ENCODE peak calls at places on chromosomes 7 and 10, in eight cellular contexts. One of them, this sample, is unnamed.

GRCh38 chr10:75202321-75203096 is 8.1 kb upstream of the VDAC2 start:
- DNase-seq in colonic mucosa: peak
- DNase-seq in small intestine: peak
- DNase-seq in left ventricle myocardium inferior: peak
- DNase-seq in SJSA1: no peak
- DNase-seq in K562: no peak
- DNase-seq in breast epithelium: no peak
- DNase-seq in fibroblast of the aortic adventitia: peak
- DNase-seq in this sample: peak

GRCh38 chr10:129219364-129219763 is 247.7 kb upstream of the MGMT start:
- DNase-seq in fibroblast of the aortic adventitia: no peak
- DNase-seq in K562: no peak
- DNase-seq in left ventricle myocardium inferior: no peak
- DNase-seq in breast epithelium: no peak
- DNase-seq in SJSA1: no peak
- DNase-seq in colonic mucosa: no peak
- DNase-seq in small intestine: no peak
- DNase-seq in this sample: no peak

GRCh38 chr10:102918817-102919236 is 733 bp downstream of the CNNM2 start:
- DNase-seq in left ventricle myocardium inferior: no peak
- DNase-seq in K562: peak
- DNase-seq in fibroblast of the aortic adventitia: no peak
- DNase-seq in colonic mucosa: no peak
- DNase-seq in breast epithelium: no peak
- DNase-seq in small intestine: peak
- DNase-seq in SJSA1: no peak
- DNase-seq in this sample: no peak

GRCh38 chr10:75043256-75044121 is 68.0 kb upstream of the SAMD8 start:
- DNase-seq in small intestine: no peak
- DNase-seq in colonic mucosa: no peak
- DNase-seq in breast epithelium: no peak
- DNase-seq in fibroblast of the aortic adventitia: no peak
- DNase-seq in left ventricle myocardium inferior: no peak
- DNase-seq in K562: peak
- DNase-seq in SJSA1: no peak
- DNase-seq in this sample: no peak

GRCh38 chr7:106883627-106884026 is 18.5 kb downstream of the PIK3CG start:
- DNase-seq in small intestine: no peak
- DNase-seq in breast epithelium: no peak
- DNase-seq in SJSA1: no peak
- DNase-seq in left ventricle myocardium inferior: no peak
- DNase-seq in colonic mucosa: no peak
- DNase-seq in K562: no peak
- DNase-seq in fibroblast of the aortic adventitia: no peak
- DNase-seq in this sample: no peak

GRCh38 chr10:84784749-84785148 is 456.4 kb downstream of the CCSER2 start:
- DNase-seq in SJSA1: no peak
- DNase-seq in K562: no peak
- DNase-seq in fibroblast of the aortic adventitia: no peak
- DNase-seq in breast epithelium: no peak
- DNase-seq in small intestine: no peak
- DNase-seq in left ventricle myocardium inferior: no peak
- DNase-seq in colonic mucosa: no peak
- DNase-seq in this sample: no peak

GRCh38 chr7:115087437-115087836 is 165.5 kb downstream of the MDFIC start:
- DNase-seq in SJSA1: peak
- DNase-seq in left ventricle myocardium inferior: no peak
- DNase-seq in colonic mucosa: no peak
- DNase-seq in small intestine: no peak
- DNase-seq in breast epithelium: no peak
- DNase-seq in K562: no peak
- DNase-seq in fibroblast of the aortic adventitia: peak
- DNase-seq in this sample: peak

GRCh38 chr7:33719059-33719581 is 186.2 kb upstream of the BMPER start:
- DNase-seq in small intestine: no peak
- DNase-seq in colonic mucosa: no peak
- DNase-seq in left ventricle myocardium inferior: peak
- DNase-seq in fibroblast of the aortic adventitia: peak
- DNase-seq in SJSA1: no peak
- DNase-seq in breast epithelium: no peak
- DNase-seq in K562: no peak
- DNase-seq in this sample: no peak

GRCh38 chr7:143372070-143372469 is 9.1 kb upstream of the ZYX start:
- DNase-seq in colonic mucosa: peak
- DNase-seq in SJSA1: no peak
- DNase-seq in breast epithelium: no peak
- DNase-seq in small intestine: peak
- DNase-seq in K562: no peak
- DNase-seq in fibroblast of the aortic adventitia: no peak
- DNase-seq in left ventricle myocardium inferior: peak
- DNase-seq in this sample: no peak

GRCh38 chr7:126440542-126440941 is 812.2 kb downstream of the GRM8 start:
- DNase-seq in fibroblast of the aortic adventitia: no peak
- DNase-seq in SJSA1: no peak
- DNase-seq in left ventricle myocardium inferior: no peak
- DNase-seq in colonic mucosa: peak
- DNase-seq in small intestine: no peak
- DNase-seq in breast epithelium: no peak
- DNase-seq in K562: no peak
- DNase-seq in this sample: no peak
- H3K4me3 ChIP-seq in fibroblast of the aortic adventitia: no peak
- H3K4me3 ChIP-seq in SJSA1: no peak
- H3K4me3 ChIP-seq in left ventricle myocardium inferior: no peak
- H3K4me3 ChIP-seq in colonic mucosa: no peak
- H3K4me3 ChIP-seq in small intestine: no peak
- H3K4me3 ChIP-seq in breast epithelium: no peak
- H3K4me3 ChIP-seq in K562: no peak
- H3K4me3 ChIP-seq in this sample: no peak

DNA sequence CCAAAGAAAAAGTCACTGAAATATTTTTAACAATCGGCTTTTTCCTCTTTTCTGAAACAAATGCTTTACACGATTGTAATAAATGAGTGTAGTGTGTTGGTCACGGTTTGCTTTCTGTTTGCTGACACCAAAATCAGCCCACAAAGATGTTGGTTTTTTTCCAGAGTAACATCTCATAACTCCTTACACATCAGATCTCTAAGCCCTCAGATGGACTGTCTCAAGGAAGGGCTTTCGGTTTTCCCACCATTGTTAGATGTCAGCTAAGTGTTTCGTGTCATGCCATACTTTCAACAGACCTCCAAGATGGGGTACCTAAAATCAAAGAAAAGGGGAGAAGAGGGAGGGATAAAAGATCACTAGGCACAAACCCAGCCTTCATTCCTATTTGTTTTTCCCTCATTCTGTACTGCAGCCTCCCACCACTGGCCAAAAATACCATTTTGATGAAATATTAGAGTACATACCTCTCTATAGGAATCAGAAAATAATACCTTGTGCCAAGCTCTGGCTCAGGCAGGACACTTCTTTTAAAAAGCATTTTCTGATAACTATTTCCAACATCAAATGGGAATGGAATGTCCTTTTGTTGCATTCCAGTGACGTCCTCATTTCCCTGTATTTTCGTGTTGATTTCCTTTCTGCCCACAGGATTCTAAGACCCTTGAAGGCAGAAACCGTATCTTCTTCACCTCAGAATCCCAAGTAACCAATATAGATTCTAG is 159.1 kb downstream of the DGKI start:
- DNase-seq in colonic mucosa: no peak
- DNase-seq in breast epithelium: no peak
- DNase-seq in SJSA1: peak
- DNase-seq in small intestine: no peak
- DNase-seq in left ventricle myocardium inferior: no peak
- DNase-seq in fibroblast of the aortic adventitia: peak
- DNase-seq in K562: no peak
- DNase-seq in this sample: peak
- H3K4me3 ChIP-seq in colonic mucosa: no peak
- H3K4me3 ChIP-seq in breast epithelium: no peak
- H3K4me3 ChIP-seq in SJSA1: no peak
- H3K4me3 ChIP-seq in small intestine: no peak
- H3K4me3 ChIP-seq in left ventricle myocardium inferior: no peak
- H3K4me3 ChIP-seq in fibroblast of the aortic adventitia: no peak
- H3K4me3 ChIP-seq in K562: no peak
- H3K4me3 ChIP-seq in this sample: no peak

DNA sequence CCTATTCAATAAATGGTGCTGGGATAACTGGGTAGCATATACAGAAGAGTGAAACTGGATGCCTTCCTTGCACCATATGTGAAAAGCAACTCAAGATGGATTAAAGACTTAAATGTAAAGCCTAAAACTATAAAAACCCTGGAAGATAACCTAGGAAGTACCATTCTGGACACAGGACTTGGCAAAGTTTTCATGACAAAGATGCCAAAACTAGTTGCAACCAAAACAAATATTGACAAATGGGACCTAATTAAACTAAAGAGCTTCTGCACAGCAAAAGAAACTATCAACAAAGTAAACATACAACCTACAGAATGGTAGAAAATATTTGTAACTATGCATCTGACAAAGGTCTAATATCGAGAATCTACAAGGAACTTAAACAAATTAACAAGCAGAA is 129.1 kb upstream of the CTBP2 start:
- DNase-seq in small intestine: no peak
- DNase-seq in breast epithelium: no peak
- DNase-seq in SJSA1: no peak
- DNase-seq in fibroblast of the aortic adventitia: no peak
- DNase-seq in K562: no peak
- DNase-seq in colonic mucosa: no peak
- DNase-seq in left ventricle myocardium inferior: no peak
- DNase-seq in this sample: no peak
- H3K4me3 ChIP-seq in small intestine: no peak
- H3K4me3 ChIP-seq in breast epithelium: no peak
- H3K4me3 ChIP-seq in SJSA1: no peak
- H3K4me3 ChIP-seq in fibroblast of the aortic adventitia: no peak
- H3K4me3 ChIP-seq in K562: no peak
- H3K4me3 ChIP-seq in colonic mucosa: no peak
- H3K4me3 ChIP-seq in left ventricle myocardium inferior: no peak
- H3K4me3 ChIP-seq in this sample: no peak

GRCh38 chr10:37489658-37490003 is 364.2 kb downstream of the ANKRD30A start:
- DNase-seq in colonic mucosa: no peak
- DNase-seq in fibroblast of the aortic adventitia: no peak
- DNase-seq in breast epithelium: no peak
- DNase-seq in left ventricle myocardium inferior: no peak
- DNase-seq in small intestine: no peak
- DNase-seq in SJSA1: no peak
- DNase-seq in K562: no peak
- DNase-seq in this sample: no peak
- H3K4me3 ChIP-seq in colonic mucosa: no peak
- H3K4me3 ChIP-seq in fibroblast of the aortic adventitia: no peak
- H3K4me3 ChIP-seq in breast epithelium: no peak
- H3K4me3 ChIP-seq in left ventricle myocardium inferior: no peak
- H3K4me3 ChIP-seq in small intestine: no peak
- H3K4me3 ChIP-seq in SJSA1: no peak
- H3K4me3 ChIP-seq in K562: no peak
- H3K4me3 ChIP-seq in this sample: no peak

DNA sequence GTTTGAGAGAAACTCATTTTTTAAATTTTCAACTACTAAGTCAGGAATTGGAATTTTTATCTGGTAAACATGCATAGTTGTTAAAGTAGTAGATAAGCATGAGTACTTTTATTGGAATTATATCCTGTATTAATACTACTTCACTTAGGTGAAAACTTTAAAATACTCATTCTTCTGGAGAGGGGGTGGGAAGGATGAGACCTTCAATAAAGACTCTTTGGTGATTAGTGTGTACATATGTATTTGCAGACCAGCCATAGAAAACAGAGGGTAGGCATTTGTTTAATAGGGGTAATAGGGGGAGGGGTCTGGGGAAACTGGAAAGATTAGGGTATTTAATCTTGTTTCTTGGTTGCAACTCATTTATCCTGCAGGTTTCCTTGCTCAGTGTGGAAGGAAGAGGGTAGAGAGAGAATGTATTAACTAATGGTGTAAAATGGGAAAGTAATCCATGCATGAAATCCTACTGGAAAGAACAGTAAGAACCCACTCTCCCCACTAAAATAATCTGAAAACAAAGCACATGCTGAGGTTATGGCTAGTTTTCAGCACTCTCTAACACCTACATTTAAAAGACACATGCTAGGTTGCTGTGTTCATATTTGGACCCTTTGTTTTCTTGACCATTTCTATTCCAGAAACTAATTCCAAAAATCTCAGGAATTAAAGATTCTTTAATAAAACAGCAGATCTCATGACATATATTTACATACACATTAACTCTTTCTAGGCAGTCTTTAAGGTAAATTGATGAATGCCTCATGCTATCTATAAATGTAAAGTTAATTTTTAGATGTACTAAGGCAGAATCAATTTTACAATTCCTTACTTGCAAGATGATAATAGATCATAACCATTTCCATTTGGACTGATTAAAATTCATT is 6.2 kb upstream of the IGF2BP3 start:
- DNase-seq in fibroblast of the aortic adventitia: no peak
- DNase-seq in breast epithelium: no peak
- DNase-seq in K562: no peak
- DNase-seq in small intestine: no peak
- DNase-seq in left ventricle myocardium inferior: no peak
- DNase-seq in colonic mucosa: no peak
- DNase-seq in SJSA1: peak
- DNase-seq in this sample: no peak
- H3K4me3 ChIP-seq in fibroblast of the aortic adventitia: no peak
- H3K4me3 ChIP-seq in breast epithelium: no peak
- H3K4me3 ChIP-seq in K562: peak
- H3K4me3 ChIP-seq in small intestine: no peak
- H3K4me3 ChIP-seq in left ventricle myocardium inferior: no peak
- H3K4me3 ChIP-seq in colonic mucosa: no peak
- H3K4me3 ChIP-seq in SJSA1: no peak
- H3K4me3 ChIP-seq in this sample: no peak

GRCh38 chr10:30674796-30675195 is 45.2 kb upstream of the LYZL2 start:
- DNase-seq in breast epithelium: no peak
- DNase-seq in left ventricle myocardium inferior: no peak
- DNase-seq in small intestine: no peak
- DNase-seq in SJSA1: no peak
- DNase-seq in K562: no peak
- DNase-seq in colonic mucosa: no peak
- DNase-seq in fibroblast of the aortic adventitia: peak
- DNase-seq in this sample: no peak

GRCh38 chr10:30676319-30676718 is 46.8 kb upstream of the LYZL2 start:
- DNase-seq in fibroblast of the aortic adventitia: no peak
- DNase-seq in K562: no peak
- DNase-seq in SJSA1: no peak
- DNase-seq in left ventricle myocardium inferior: no peak
- DNase-seq in breast epithelium: no peak
- DNase-seq in colonic mucosa: no peak
- DNase-seq in small intestine: no peak
- DNase-seq in this sample: no peak

DNA sequence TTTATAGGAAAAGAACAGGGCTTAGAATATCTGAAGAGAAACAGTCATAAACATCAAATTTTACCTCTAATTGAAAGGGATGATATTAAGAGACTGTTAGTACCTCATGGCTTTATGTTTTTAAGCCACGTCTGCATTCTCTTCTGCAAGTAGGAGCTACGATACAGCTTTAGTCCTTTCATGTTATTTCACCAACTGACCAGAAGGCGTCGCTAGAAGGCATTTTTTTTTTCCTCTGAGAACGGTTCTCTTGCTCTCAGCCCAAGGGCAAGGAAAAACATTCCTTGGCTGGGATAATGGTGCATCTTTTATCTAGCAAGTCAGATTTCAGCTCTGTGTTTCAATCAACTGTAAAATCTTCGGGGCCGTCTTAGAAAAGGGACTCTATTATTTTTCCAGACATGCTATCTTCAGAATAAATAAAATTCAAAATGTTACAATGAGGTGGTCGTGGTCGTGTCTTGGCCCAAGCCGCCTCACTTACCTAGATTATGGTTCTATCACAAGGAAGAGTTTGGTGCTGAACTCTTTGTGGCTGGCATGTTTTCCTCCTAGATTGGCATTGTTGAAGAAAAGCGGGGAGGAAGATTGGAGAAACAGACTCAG is 41.6 kb upstream of the LYZL2 start:
- DNase-seq in left ventricle myocardium inferior: no peak
- DNase-seq in breast epithelium: no peak
- DNase-seq in colonic mucosa: peak
- DNase-seq in small intestine: peak
- DNase-seq in K562: peak
- DNase-seq in SJSA1: peak
- DNase-seq in fibroblast of the aortic adventitia: peak
- DNase-seq in this sample: peak
- H3K4me3 ChIP-seq in left ventricle myocardium inferior: peak
- H3K4me3 ChIP-seq in breast epithelium: peak
- H3K4me3 ChIP-seq in colonic mucosa: no peak
- H3K4me3 ChIP-seq in small intestine: no peak
- H3K4me3 ChIP-seq in K562: no peak
- H3K4me3 ChIP-seq in SJSA1: peak
- H3K4me3 ChIP-seq in fibroblast of the aortic adventitia: no peak
- H3K4me3 ChIP-seq in this sample: peak